ENCODE peak calls at places on chromosomes 5 and 9, in six cellular contexts. D is mesendoderm, M is GM12878, A is MM.1S, O is endodermal cell, N is H1. H is an unnamed sample.

GRCh38 chr9:36392489-36392888 is 7.6 kb downstream of the RNF38 start:
- DNase-seq in D (no peak), M (no peak), A (no peak), O (no peak), N (no peak), H (no peak)

GRCh38 chr9:96478829-96479371 is 28.9 kb downstream of the HABP4 start:
- DNase-seq in D (no peak), M (peak; percentile 32), A (no peak), O (no peak), N (no peak), H (peak; percentile 38)

GRCh38 chr5:172789687-172790495 is 18.9 kb upstream of the DUSP1 start:
- DNase-seq in D (no peak), M (no peak), A (no peak), O (peak; percentile 63), N (no peak), H (peak; percentile 50)

GRCh38 chr5:156481741-156482140 is 154.8 kb downstream of the SGCD start:
- DNase-seq in D (no peak), M (no peak), A (no peak), O (no peak), N (no peak), H (no peak)

GRCh38 chr9:94767331-94768099 is 41.0 kb downstream of the AOPEP start:
- DNase-seq in D (no peak), M (no peak), A (no peak), O (no peak), N (no peak), H (no peak)

GRCh38 chr5:60801406-60802090 is 42.5 kb downstream of the ELOVL7 start:
- DNase-seq in D (no peak), M (no peak), A (no peak), O (no peak), N (no peak), H (no peak)

GRCh38 chr9:93541581-93542349 is 34.6 kb upstream of the PHF2 start:
- DNase-seq in D (no peak), M (no peak), A (no peak), O (no peak), N (no peak), H (no peak)

GRCh38 chr9:128494108-128494742 is 10.3 kb upstream of the GLE1 start:
- DNase-seq in D (no peak), M (no peak), A (no peak), O (no peak), N (no peak), H (no peak)

GRCh38 chr5:95686661-95687060 is 3.9 kb upstream of the SPATA9 start:
- DNase-seq in D (peak; percentile 94), M (no peak), A (no peak), O (peak; percentile 38), N (no peak), H (no peak)

DNA sequence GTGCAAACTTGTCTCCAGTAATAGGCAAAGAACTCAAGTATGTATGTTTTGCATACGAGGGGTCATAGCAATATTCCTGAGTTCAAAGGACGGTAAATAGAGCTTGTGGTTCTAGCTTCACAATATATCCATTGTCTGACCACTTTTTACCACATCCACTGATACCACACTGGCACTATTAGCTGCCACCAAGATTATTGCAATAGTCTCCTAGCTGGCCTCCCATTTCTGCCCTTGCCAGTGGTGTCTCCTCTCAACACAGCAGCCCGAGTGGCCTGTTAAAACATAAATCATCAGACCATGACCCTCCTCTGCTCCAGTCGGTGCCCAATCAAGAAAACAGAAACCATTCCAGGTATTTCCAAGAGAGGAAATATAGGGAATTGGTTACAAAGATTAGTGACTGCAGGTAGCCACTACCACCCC is 17.0 kb downstream of the GRXCR2 start:
- DNase-seq in D (no peak), M (no peak), A (no peak), O (no peak), N (no peak), H (no peak)
- H3K9ac ChIP-seq in D (peak overlapping the region; percentile 44), M (no peak overlapping the region), A (no peak overlapping the region), O (peak overlapping the region; percentile 17), N (peak overlapping the region; percentile 16), H (no peak overlapping the region)

DNA sequence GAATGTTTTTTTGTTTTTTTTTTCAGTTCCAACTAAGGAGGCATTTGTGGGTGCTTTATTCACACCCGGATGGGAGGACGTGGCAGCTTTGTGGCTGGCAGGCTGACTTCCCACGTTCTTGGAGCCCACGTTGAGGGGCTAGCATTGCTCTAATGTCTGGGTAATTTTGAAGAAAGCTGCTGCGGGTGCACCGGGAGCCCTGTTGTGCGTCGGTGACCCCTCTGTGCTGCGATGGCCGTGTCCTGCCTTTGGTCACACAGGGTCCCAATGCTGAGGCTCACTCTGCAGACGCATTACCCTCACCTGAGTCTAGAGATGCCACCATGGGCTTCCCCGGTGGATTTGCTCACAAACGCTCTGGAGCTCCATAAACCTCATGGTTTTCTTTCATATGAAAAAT is 34.2 kb downstream of the NDUFS6 start:
- DNase-seq in D (no peak), M (no peak), A (no peak), O (no peak), N (no peak), H (no peak)
- H3K27me3 ChIP-seq in D (no peaks in the 10 kb centered on the region), M (no peaks in the 10 kb centered on the region), A (peaks cover 31% of the 10 kb centered on the region), O (no peaks in the 10 kb centered on the region), N (no peaks in the 10 kb centered on the region), H (peaks cover 57% of the 10 kb centered on the region)

GRCh38 chr5:42949348-42950090 is 90.6 kb downstream of the ANXA2R start:
- DNase-seq in D (no peak), M (peak; percentile 32), A (peak; percentile 95), O (no peak), N (no peak), H (peak; percentile 87)
- H3K9ac ChIP-seq in D (no peak overlapping the region), M (peak overlapping the region; percentile 57), A (peak overlapping the region; percentile 82), O (no peak overlapping the region), N (no peak overlapping the region), H (peak overlapping the region; percentile 88)

DNA sequence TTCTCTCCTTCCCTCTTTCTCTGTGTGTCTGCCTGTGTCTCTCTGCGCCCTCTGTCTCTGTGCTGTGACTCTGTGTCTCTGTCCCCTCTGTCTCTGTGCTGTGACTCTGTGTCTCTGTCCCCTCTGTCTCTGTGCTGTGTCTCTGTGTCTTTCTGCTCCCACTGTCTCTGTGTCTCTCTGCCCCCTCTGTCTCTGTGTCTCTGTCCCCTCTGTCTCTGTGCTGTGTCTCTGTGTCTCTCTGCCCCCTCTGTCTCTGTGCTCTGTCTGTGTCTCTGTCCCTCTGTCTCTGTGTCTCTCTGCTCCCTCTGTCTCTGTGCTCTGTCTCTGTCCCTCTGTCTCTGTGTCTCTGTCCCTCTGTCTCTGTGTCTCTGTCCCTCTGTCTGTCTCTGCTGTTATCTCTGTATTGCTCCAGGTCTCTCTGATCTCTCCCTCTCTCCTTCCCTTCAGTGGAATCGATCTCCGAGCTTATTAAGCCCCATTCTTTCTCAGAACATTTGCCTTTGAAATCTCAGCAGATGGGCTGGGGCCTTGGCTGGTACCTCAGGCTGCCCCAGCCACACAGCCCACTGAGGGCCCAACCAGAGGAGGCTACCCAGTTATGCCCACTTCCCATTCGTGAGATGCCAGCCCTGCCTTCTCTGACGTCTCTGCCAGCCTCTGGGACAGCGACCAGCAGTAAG is 33.4 kb upstream of the FIBCD1 start:
- DNase-seq in D (no peak), M (no peak), A (no peak), O (no peak), N (no peak), H (no peak)
- H3K27me3 ChIP-seq in D (no peaks in the 10 kb centered on the region), M (no peaks in the 10 kb centered on the region), A (peaks cover 97% of the 10 kb centered on the region), O (no peaks in the 10 kb centered on the region), N (no peaks in the 10 kb centered on the region), H (peaks cover 55% of the 10 kb centered on the region)

DNA sequence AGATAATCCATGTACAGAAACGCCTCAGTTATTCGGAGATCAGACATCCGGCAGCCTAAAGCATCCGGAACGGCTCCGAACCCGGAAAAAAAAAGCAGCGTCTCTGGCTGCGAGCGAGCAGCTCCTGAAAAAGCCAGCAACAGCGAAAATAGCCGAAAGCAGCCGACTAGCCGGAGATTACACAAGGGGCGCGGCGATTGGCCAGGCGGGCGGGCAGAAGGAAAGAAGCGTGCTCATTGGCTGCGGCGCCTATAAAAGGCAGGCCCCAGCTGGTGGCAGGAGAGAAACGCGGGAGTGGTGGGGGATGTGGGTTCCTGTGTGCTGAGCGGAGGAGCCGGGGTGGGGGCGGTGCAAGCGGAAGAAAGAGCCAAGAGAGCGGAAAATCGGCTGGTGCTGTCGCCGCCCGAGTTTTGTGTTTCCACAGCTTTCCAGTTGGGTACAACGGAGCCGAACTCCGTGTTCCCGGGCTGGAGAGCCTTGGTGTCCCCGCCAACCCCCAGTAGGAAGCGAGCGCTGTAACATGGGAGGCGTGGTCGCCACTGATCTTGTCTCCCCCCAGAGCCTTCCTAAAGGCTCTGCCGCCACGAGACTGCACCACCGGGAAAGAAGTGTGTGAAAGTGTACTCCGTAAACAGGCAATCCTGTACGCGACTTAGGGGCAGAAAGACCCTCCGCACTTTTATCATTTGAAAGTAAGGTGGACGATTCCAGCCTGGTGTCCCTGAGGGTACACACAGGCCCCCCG is at the start of gene ARL15:
- DNase-seq in D (peak; percentile 99), M (peak; percentile 87), A (peak; percentile 98), O (peak; percentile 99), N (peak; percentile 99), H (peak; percentile 99)
- H3K9ac ChIP-seq in D (peak within 1 kb of the TSS; percentile 89), M (peak within 1 kb of the TSS; percentile 81), A (peak within 1 kb of the TSS; percentile 71), O (peak within 1 kb of the TSS; percentile 66), N (peak within 1 kb of the TSS; percentile 80), H (peak within 1 kb of the TSS; percentile 98)

DNA sequence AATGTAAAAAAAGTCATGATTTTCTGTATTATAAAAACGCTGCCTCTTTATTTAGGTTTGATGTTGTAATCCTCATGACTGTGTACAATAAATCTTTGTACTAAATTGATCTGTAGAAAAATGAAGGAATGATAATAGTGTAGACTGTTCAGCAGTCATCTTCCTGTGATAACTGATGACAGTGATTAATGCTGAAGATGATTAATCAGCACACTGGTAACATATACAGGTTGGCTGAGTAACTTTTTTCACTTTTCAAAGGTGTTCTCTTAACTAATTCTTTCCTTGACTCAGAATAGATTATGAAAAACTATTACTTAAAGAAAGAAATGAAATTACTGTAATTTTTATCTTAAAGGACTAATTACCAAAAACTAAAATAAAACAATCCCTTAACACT is 122.5 kb downstream of the RFX3 start:
- DNase-seq in D (no peak), M (no peak), A (no peak), O (no peak), N (no peak), H (no peak)
- H3K27me3 ChIP-seq in D (no peaks in the 10 kb centered on the region), M (no peaks in the 10 kb centered on the region), A (no peaks in the 10 kb centered on the region), O (no peaks in the 10 kb centered on the region), N (no peaks in the 10 kb centered on the region), H (no peaks in the 10 kb centered on the region)

DNA sequence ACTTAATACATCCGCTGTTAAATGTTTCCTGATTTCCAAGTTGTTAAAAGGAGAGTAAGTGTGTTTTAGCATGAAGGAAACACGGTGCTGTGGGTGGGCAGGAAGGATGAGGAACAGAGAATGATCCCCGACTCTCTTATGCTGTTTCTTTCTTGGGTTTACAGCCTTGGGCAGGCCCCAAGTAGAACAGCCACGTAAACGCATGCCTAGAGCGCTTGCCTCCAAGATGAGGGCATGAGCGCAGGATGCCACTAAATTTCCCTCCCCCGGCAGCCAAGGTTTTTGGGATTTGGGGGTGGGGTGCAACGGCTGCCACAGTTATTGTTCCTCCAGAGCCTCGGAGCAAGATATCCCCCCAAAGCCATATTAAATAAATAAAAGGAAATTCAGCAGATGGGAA is 10.1 kb upstream of the DELE1 start:
- DNase-seq in D (no peak), M (no peak), A (no peak), O (no peak), N (no peak), H (no peak)
- H3K9ac ChIP-seq in D (no peak overlapping the region), M (no peak overlapping the region), A (peak overlapping the region; percentile 61), O (no peak overlapping the region), N (no peak overlapping the region), H (peak overlapping the region; percentile 73)

GRCh38 chr5:9015250-9015936 is 530.5 kb downstream of the SEMA5A start:
- DNase-seq in D (no peak), M (no peak), A (no peak), O (no peak), N (no peak), H (peak; percentile 48)

GRCh38 chr5:9013147-9013546 is 532.7 kb downstream of the SEMA5A start:
- DNase-seq in D (no peak), M (no peak), A (no peak), O (no peak), N (no peak), H (no peak)

GRCh38 chr5:9015937-9016270 is 530.0 kb downstream of the SEMA5A start:
- DNase-seq in D (no peak), M (no peak), A (no peak), O (no peak), N (no peak), H (peak; percentile 43)

GRCh38 chr5:9009931-9010652 is 535.8 kb downstream of the SEMA5A start:
- DNase-seq in D (no peak), M (no peak), A (no peak), O (no peak), N (no peak), H (no peak)
- H3K27me3 ChIP-seq in D (no peaks in the 10 kb centered on the region), M (no peaks in the 10 kb centered on the region), A (no peaks in the 10 kb centered on the region), O (no peaks in the 10 kb centered on the region), N (no peaks in the 10 kb centered on the region), H (no peaks in the 10 kb centered on the region)